ENCODE peak calls at places on chromosomes 16 and 17, in ten cellular contexts. X is tibial artery; C is hepatocyte; B is Caki2; F is substantia nigra; O is foreskin fibroblast; I is AG08395; N is stimulated activated CD8-positive, alpha-beta memory T cell treated with anti-CD3 and anti-CD28 coated beads, Interleukin-15, amount 100 ng/mL, for 1 hour; D is ACHN; T is effector CD4-positive, alpha-beta T cell. L is an unnamed sample.

GRCh38 chr17:72572604-72573491 is 452.0 kb downstream of the SOX9 start:
- DNase-seq in X (no peak), C (no peak), B (no peak), F (no peak), O (no peak), I (peak; percentile 16), N (no peak), D (no peak), T (no peak), L (no peak)

GRCh38 chr17:57553525-57553924 is 191.6 kb downstream of the CCDC182 start:
- DNase-seq in X (no peak), C (no peak), B (no peak), F (no peak), O (no peak), I (no peak), N (no peak), D (no peak), T (no peak), L (no peak)

GRCh38 chr17:17420561-17421269 is 56.1 kb upstream of the MED9 start:
- DNase-seq in X (peak; percentile 79), C (no peak), B (no peak), F (no peak), O (peak; percentile 46), I (peak; percentile 76), N (no peak), D (no peak), T (no peak), L (no peak)

GRCh38 chr16:85367485-85367884 is 245.6 kb upstream of the GSE1 start:
- DNase-seq in X (no peak), C (no peak), B (no peak), F (no peak), O (no peak), I (no peak), N (no peak), D (no peak), T (no peak), L (no peak)

GRCh38 chr17:45430738-45431530 is 1.7 kb downstream of the ARHGAP27 start:
- DNase-seq in X (no peak), C (peak; percentile 76), B (no peak), F (no peak), O (peak; percentile 38), I (no peak), N (no peak), D (peak; percentile 32), T (no peak), L (peak; percentile 14)

GRCh38 chr16:23359092-23359760 is 57.1 kb downstream of the SCNN1B start:
- DNase-seq in X (peak; percentile 32), C (no peak), B (peak; percentile 30), F (no peak), O (peak; percentile 23), I (no peak), N (no peak), D (no peak), T (no peak), L (no peak)

GRCh38 chr16:1407749-1408148 is 6.8 kb downstream of the UNKL start:
- DNase-seq in X (no peak), C (no peak), B (no peak), F (no peak), O (peak; percentile 65), I (peak; percentile 55), N (no peak), D (no peak), T (no peak), L (no peak)

GRCh38 chr17:17693253-17693954 is 12.1 kb downstream of the RAI1 start:
- DNase-seq in X (peak; percentile 86), C (peak; percentile 79), B (peak; percentile 37), F (peak; percentile 56), O (peak; percentile 50), I (no peak), N (no peak), D (no peak), T (no peak), L (no peak)

GRCh38 chr16:53129281-53130192 is 74.7 kb downstream of the CHD9 start:
- DNase-seq in X (no peak), C (peak; percentile 42), B (no peak), F (no peak), O (peak; percentile 48), I (no peak), N (no peak), D (peak; percentile 33), T (no peak), L (peak; percentile 16)

GRCh38 chr16:62805221-62805857 is 769.1 kb upstream of the CDH8 start:
- DNase-seq in X (peak; percentile 74), C (no peak), B (no peak), F (no peak), O (no peak), I (no peak), N (no peak), D (no peak), T (no peak), L (no peak)

GRCh38 chr16:19929062-19929511 is 44.4 kb upstream of the GPRC5B start:
- DNase-seq in X (no peak), C (peak; percentile 2), B (no peak), F (no peak), O (no peak), I (no peak), N (no peak), D (no peak), T (no peak), L (no peak)

GRCh38 chr17:83081561-83082201 is 2.3 kb downstream of the METRNL start:
- DNase-seq in X (peak; percentile 89), C (peak; percentile 86), B (no peak), F (no peak), O (peak; percentile 69), I (peak; percentile 63), N (no peak), D (no peak), T (no peak), L (no peak)

L was measured in Kasumi-1.